ENCODE peak calls at places on chromosome 18, in seven cellular contexts. One of them, this sample, is unnamed.

GRCh38 chr18:22924589-22924988 is 8.5 kb upstream of the RBBP8 start:
- DNase-seq in HCT116: no peak
- DNase-seq in SK-N-SH: no peak
- DNase-seq in K562: no peak
- DNase-seq in HepG2: no peak
- DNase-seq in GM12878: no peak
- DNase-seq in H1: no peak
- DNase-seq in this sample: no peak

GRCh38 chr18:79523221-79523737 is 127.5 kb downstream of the NFATC1 start:
- DNase-seq in HCT116: no peak
- DNase-seq in SK-N-SH: no peak
- DNase-seq in K562: no peak
- DNase-seq in HepG2: no peak
- DNase-seq in GM12878: no peak
- DNase-seq in H1: no peak
- DNase-seq in this sample: no peak

GRCh38 chr18:58046794-58047555 is 2.9 kb downstream of the NEDD4L start:
- DNase-seq in HCT116: no peak
- DNase-seq in SK-N-SH: no peak
- DNase-seq in K562: no peak
- DNase-seq in HepG2: peak
- DNase-seq in GM12878: no peak
- DNase-seq in H1: no peak
- DNase-seq in this sample: no peak

GRCh38 chr18:63307555-63308200 is 11.9 kb downstream of the BCL2 start:
- DNase-seq in HCT116: no peak
- DNase-seq in SK-N-SH: peak
- DNase-seq in K562: no peak
- DNase-seq in HepG2: no peak
- DNase-seq in GM12878: no peak
- DNase-seq in H1: no peak
- DNase-seq in this sample: no peak

GRCh38 chr18:78576967-78577366 is 402.7 kb upstream of the SALL3 start:
- DNase-seq in HCT116: no peak
- DNase-seq in SK-N-SH: no peak
- DNase-seq in K562: no peak
- DNase-seq in HepG2: no peak
- DNase-seq in GM12878: no peak
- DNase-seq in H1: peak
- DNase-seq in this sample: no peak

GRCh38 chr18:47987456-47987735 is 56.9 kb upstream of the SMAD2 start:
- DNase-seq in HCT116: no peak
- DNase-seq in SK-N-SH: no peak
- DNase-seq in K562: no peak
- DNase-seq in HepG2: no peak
- DNase-seq in GM12878: no peak
- DNase-seq in H1: no peak
- DNase-seq in this sample: no peak

GRCh38 chr18:9029131-9029530 is 73.4 kb upstream of the NDUFV2 start:
- DNase-seq in HCT116: no peak
- DNase-seq in SK-N-SH: no peak
- DNase-seq in K562: no peak
- DNase-seq in HepG2: no peak
- DNase-seq in GM12878: no peak
- DNase-seq in H1: no peak
- DNase-seq in this sample: no peak

GRCh38 chr18:908631-909621 is 4.3 kb downstream of the ADCYAP1 start:
- DNase-seq in HCT116: no peak
- DNase-seq in SK-N-SH: peak
- DNase-seq in K562: no peak
- DNase-seq in HepG2: no peak
- DNase-seq in GM12878: no peak
- DNase-seq in H1: no peak
- DNase-seq in this sample: no peak

GRCh38 chr18:58779514-58779913 is 85.2 kb upstream of the ZNF532 start:
- DNase-seq in HCT116: no peak
- DNase-seq in SK-N-SH: no peak
- DNase-seq in K562: no peak
- DNase-seq in HepG2: no peak
- DNase-seq in GM12878: no peak
- DNase-seq in H1: no peak
- DNase-seq in this sample: no peak

GRCh38 chr18:70907673-70908072 is 618.8 kb downstream of the SOCS6 start:
- DNase-seq in HCT116: no peak
- DNase-seq in SK-N-SH: no peak
- DNase-seq in K562: no peak
- DNase-seq in HepG2: no peak
- DNase-seq in GM12878: no peak
- DNase-seq in H1: no peak
- DNase-seq in this sample: peak

GRCh38 chr18:48728204-48728833 is 189.5 kb downstream of the CTIF start:
- DNase-seq in HCT116: no peak
- DNase-seq in SK-N-SH: no peak
- DNase-seq in K562: no peak
- DNase-seq in HepG2: no peak
- DNase-seq in GM12878: no peak
- DNase-seq in H1: no peak
- DNase-seq in this sample: no peak

GRCh38 chr18:46104128-46104911 is at the start of gene HAUS1:
- DNase-seq in HCT116: peak
- DNase-seq in SK-N-SH: peak
- DNase-seq in K562: peak
- DNase-seq in HepG2: peak
- DNase-seq in GM12878: peak
- DNase-seq in H1: peak
- DNase-seq in this sample: peak

GRCh38 chr18:12657849-12658829 is at the start of gene SPIRE1:
- DNase-seq in HCT116: no peak
- DNase-seq in SK-N-SH: peak
- DNase-seq in K562: peak
- DNase-seq in HepG2: peak
- DNase-seq in GM12878: no peak
- DNase-seq in H1: peak
- DNase-seq in this sample: peak

GRCh38 chr18:46421973-46422551 is 235.0 kb downstream of the LOXHD1 start:
- DNase-seq in HCT116: no peak
- DNase-seq in SK-N-SH: no peak
- DNase-seq in K562: no peak
- DNase-seq in HepG2: no peak
- DNase-seq in GM12878: no peak
- DNase-seq in H1: no peak
- DNase-seq in this sample: no peak

GRCh38 chr18:61034581-61034980 is 298.6 kb upstream of the CDH20 start:
- DNase-seq in HCT116: no peak
- DNase-seq in SK-N-SH: no peak
- DNase-seq in K562: no peak
- DNase-seq in HepG2: no peak
- DNase-seq in GM12878: no peak
- DNase-seq in H1: no peak
- DNase-seq in this sample: no peak

GRCh38 chr18:47901624-47902362 is 28.7 kb downstream of the SMAD2 start:
- DNase-seq in HCT116: no peak
- DNase-seq in SK-N-SH: no peak
- DNase-seq in K562: no peak
- DNase-seq in HepG2: no peak
- DNase-seq in GM12878: peak
- DNase-seq in H1: no peak
- DNase-seq in this sample: no peak

GRCh38 chr18:3111523-3112240 is 98.7 kb upstream of the LPIN2 start:
- DNase-seq in HCT116: no peak
- DNase-seq in SK-N-SH: no peak
- DNase-seq in K562: no peak
- DNase-seq in HepG2: no peak
- DNase-seq in GM12878: no peak
- DNase-seq in H1: no peak
- DNase-seq in this sample: no peak

GRCh38 chr18:52907942-52908341 is 567.9 kb downstream of the DCC start:
- DNase-seq in HCT116: no peak
- DNase-seq in SK-N-SH: no peak
- DNase-seq in K562: no peak
- DNase-seq in HepG2: no peak
- DNase-seq in GM12878: no peak
- DNase-seq in H1: no peak
- DNase-seq in this sample: peak

GRCh38 chr18:52902188-52902587 is 562.2 kb downstream of the DCC start:
- DNase-seq in HCT116: no peak
- DNase-seq in SK-N-SH: no peak
- DNase-seq in K562: no peak
- DNase-seq in HepG2: no peak
- DNase-seq in GM12878: no peak
- DNase-seq in H1: no peak
- DNase-seq in this sample: no peak

GRCh38 chr18:52907522-52907921 is 567.5 kb downstream of the DCC start:
- DNase-seq in HCT116: no peak
- DNase-seq in SK-N-SH: no peak
- DNase-seq in K562: no peak
- DNase-seq in HepG2: no peak
- DNase-seq in GM12878: no peak
- DNase-seq in H1: no peak
- DNase-seq in this sample: no peak

GRCh38 chr18:52903858-52904257 is 563.9 kb downstream of the DCC start:
- DNase-seq in HCT116: no peak
- DNase-seq in SK-N-SH: peak
- DNase-seq in K562: no peak
- DNase-seq in HepG2: peak
- DNase-seq in GM12878: no peak
- DNase-seq in H1: peak
- DNase-seq in this sample: peak
- TF ChIP-seq JUND in HCT116: no peak
- TF ChIP-seq JUND in SK-N-SH: no peak
- TF ChIP-seq JUND in K562: no peak
- TF ChIP-seq JUND in HepG2: no peak
- TF ChIP-seq JUND in GM12878: no peak
- TF ChIP-seq JUND in H1: no peak
- TF ChIP-seq JUND in this sample: no peak

GRCh38 chr18:76801567-76802505 is 20.5 kb upstream of the ZNF236 start:
- DNase-seq in HCT116: no peak
- DNase-seq in SK-N-SH: peak
- DNase-seq in K562: peak
- DNase-seq in HepG2: peak
- DNase-seq in GM12878: no peak
- DNase-seq in H1: peak
- DNase-seq in this sample: peak
- TF ChIP-seq JUND in HCT116: no peak
- TF ChIP-seq JUND in SK-N-SH: no peak
- TF ChIP-seq JUND in K562: no peak
- TF ChIP-seq JUND in HepG2: no peak
- TF ChIP-seq JUND in GM12878: no peak
- TF ChIP-seq JUND in H1: no peak
- TF ChIP-seq JUND in this sample: no peak

GRCh38 chr18:54641734-54642133 is 50.7 kb downstream of the DYNAP start:
- DNase-seq in HCT116: no peak
- DNase-seq in SK-N-SH: no peak
- DNase-seq in K562: no peak
- DNase-seq in HepG2: no peak
- DNase-seq in GM12878: no peak
- DNase-seq in H1: no peak
- DNase-seq in this sample: no peak

GRCh38 chr18:54647176-54647575 is 56.1 kb downstream of the DYNAP start:
- DNase-seq in HCT116: peak
- DNase-seq in SK-N-SH: peak
- DNase-seq in K562: peak
- DNase-seq in HepG2: peak
- DNase-seq in GM12878: no peak
- DNase-seq in H1: no peak
- DNase-seq in this sample: peak
- TF ChIP-seq JUND in HCT116: no peak
- TF ChIP-seq JUND in SK-N-SH: no peak
- TF ChIP-seq JUND in K562: no peak
- TF ChIP-seq JUND in HepG2: no peak
- TF ChIP-seq JUND in GM12878: no peak
- TF ChIP-seq JUND in H1: no peak
- TF ChIP-seq JUND in this sample: no peak

GRCh38 chr18:11259421-11259820 is 110.1 kb upstream of the PIEZO2 start:
- DNase-seq in HCT116: no peak
- DNase-seq in SK-N-SH: peak
- DNase-seq in K562: no peak
- DNase-seq in HepG2: no peak
- DNase-seq in GM12878: no peak
- DNase-seq in H1: no peak
- DNase-seq in this sample: no peak

GRCh38 chr18:11258014-11258413 is 108.6 kb upstream of the PIEZO2 start:
- DNase-seq in HCT116: no peak
- DNase-seq in SK-N-SH: peak
- DNase-seq in K562: no peak
- DNase-seq in HepG2: no peak
- DNase-seq in GM12878: no peak
- DNase-seq in H1: no peak
- DNase-seq in this sample: no peak

GRCh38 chr18:11260963-11261441 is 111.6 kb upstream of the PIEZO2 start:
- DNase-seq in HCT116: no peak
- DNase-seq in SK-N-SH: no peak
- DNase-seq in K562: no peak
- DNase-seq in HepG2: no peak
- DNase-seq in GM12878: no peak
- DNase-seq in H1: no peak
- DNase-seq in this sample: no peak
- TF ChIP-seq JUND in HCT116: no peak
- TF ChIP-seq JUND in SK-N-SH: no peak
- TF ChIP-seq JUND in K562: no peak
- TF ChIP-seq JUND in HepG2: no peak
- TF ChIP-seq JUND in GM12878: no peak
- TF ChIP-seq JUND in H1: no peak
- TF ChIP-seq JUND in this sample: no peak

GRCh38 chr18:7395566-7395965 is 164.7 kb downstream of the LRRC30 start:
- DNase-seq in HCT116: no peak
- DNase-seq in SK-N-SH: no peak
- DNase-seq in K562: no peak
- DNase-seq in HepG2: no peak
- DNase-seq in GM12878: no peak
- DNase-seq in H1: no peak
- DNase-seq in this sample: no peak
- TF ChIP-seq JUND in HCT116: no peak
- TF ChIP-seq JUND in SK-N-SH: no peak
- TF ChIP-seq JUND in K562: no peak
- TF ChIP-seq JUND in HepG2: no peak
- TF ChIP-seq JUND in GM12878: no peak
- TF ChIP-seq JUND in H1: no peak
- TF ChIP-seq JUND in this sample: no peak

DNA sequence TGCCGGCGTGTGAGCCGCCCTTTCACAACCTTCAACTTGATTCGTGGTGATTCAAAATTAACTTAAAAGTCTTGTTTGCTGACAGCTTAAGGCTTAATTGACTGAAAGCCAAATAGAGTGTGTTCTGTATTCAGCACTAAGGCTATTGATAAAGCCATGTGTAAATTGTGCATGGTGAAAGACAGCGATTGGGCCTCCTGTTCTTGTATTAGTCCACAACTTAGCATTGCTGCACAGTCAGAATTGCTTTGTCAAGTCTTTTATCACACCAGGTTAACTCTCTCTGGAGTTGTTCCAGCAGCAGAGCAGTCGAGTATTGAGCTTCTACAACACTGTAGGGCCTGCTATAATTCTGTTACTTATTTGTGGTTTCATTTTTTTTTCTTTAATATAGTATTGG is 210.1 kb downstream of the WDR7 start:
- DNase-seq in HCT116: no peak
- DNase-seq in SK-N-SH: no peak
- DNase-seq in K562: no peak
- DNase-seq in HepG2: no peak
- DNase-seq in GM12878: no peak
- DNase-seq in H1: no peak
- DNase-seq in this sample: no peak
- TF ChIP-seq JUND in HCT116: no peak
- TF ChIP-seq JUND in SK-N-SH: no peak
- TF ChIP-seq JUND in K562: no peak
- TF ChIP-seq JUND in HepG2: no peak
- TF ChIP-seq JUND in GM12878: no peak
- TF ChIP-seq JUND in H1: no peak
- TF ChIP-seq JUND in this sample: no peak

This sample was measured in T47D.